ENCODE peak calls at places on chromosomes 7 and 10, in eight cellular contexts. One of them, this sample, is unnamed.

GRCh38 chr10:28920091-28920490 is 242.8 kb downstream of the BAMBI start:
- DNase-seq in adrenal gland: no peak
- DNase-seq in lung: no peak
- DNase-seq in fibroblast of the aortic adventitia: no peak
- DNase-seq in tibial artery: no peak
- DNase-seq in IMR-90: no peak
- DNase-seq in cardiac fibroblast: no peak
- DNase-seq in CD8-positive, alpha-beta T cell: no peak
- DNase-seq in this sample: no peak

GRCh38 chr7:4774804-4775280 is 581 bp upstream of the AP5Z1 start:
- DNase-seq in adrenal gland: peak; percentile 47
- DNase-seq in lung: peak; percentile 50
- DNase-seq in fibroblast of the aortic adventitia: peak; percentile 79
- DNase-seq in tibial artery: no peak
- DNase-seq in IMR-90: peak; percentile 75
- DNase-seq in cardiac fibroblast: peak; percentile 85
- DNase-seq in CD8-positive, alpha-beta T cell: no peak
- DNase-seq in this sample: peak; percentile 85

GRCh38 chr7:67937717-67938191 is 941.1 kb downstream of the TYW1 start:
- DNase-seq in adrenal gland: peak; percentile 60
- DNase-seq in lung: peak; percentile 38
- DNase-seq in fibroblast of the aortic adventitia: peak; percentile 59
- DNase-seq in tibial artery: no peak
- DNase-seq in IMR-90: peak; percentile 1
- DNase-seq in cardiac fibroblast: peak; percentile 38
- DNase-seq in CD8-positive, alpha-beta T cell: no peak
- DNase-seq in this sample: peak; percentile 27

GRCh38 chr10:20768849-20769248 is 128.3 kb downstream of the NEBL start:
- DNase-seq in adrenal gland: no peak
- DNase-seq in lung: no peak
- DNase-seq in fibroblast of the aortic adventitia: peak; percentile 11
- DNase-seq in tibial artery: no peak
- DNase-seq in IMR-90: no peak
- DNase-seq in cardiac fibroblast: peak; percentile 48
- DNase-seq in CD8-positive, alpha-beta T cell: no peak
- DNase-seq in this sample: peak; percentile 57

GRCh38 chr10:124091646-124092269 is 1.6 kb downstream of the CHST15 start:
- DNase-seq in adrenal gland: no peak
- DNase-seq in lung: peak; percentile 34
- DNase-seq in fibroblast of the aortic adventitia: no peak
- DNase-seq in tibial artery: peak; percentile 73
- DNase-seq in IMR-90: no peak
- DNase-seq in cardiac fibroblast: peak; percentile 2
- DNase-seq in CD8-positive, alpha-beta T cell: no peak
- DNase-seq in this sample: no peak

GRCh38 chr10:133365461-133366129 is 7.6 kb downstream of the ECHS1 start:
- DNase-seq in adrenal gland: no peak
- DNase-seq in lung: no peak
- DNase-seq in fibroblast of the aortic adventitia: no peak
- DNase-seq in tibial artery: no peak
- DNase-seq in IMR-90: no peak
- DNase-seq in cardiac fibroblast: no peak
- DNase-seq in CD8-positive, alpha-beta T cell: no peak
- DNase-seq in this sample: no peak

GRCh38 chr7:149824748-149825566 is 13.2 kb upstream of the ZNF862 start:
- DNase-seq in adrenal gland: no peak
- DNase-seq in lung: no peak
- DNase-seq in fibroblast of the aortic adventitia: no peak
- DNase-seq in tibial artery: no peak
- DNase-seq in IMR-90: no peak
- DNase-seq in cardiac fibroblast: no peak
- DNase-seq in CD8-positive, alpha-beta T cell: no peak
- DNase-seq in this sample: no peak

GRCh38 chr10:131035779-131036178 is 275.7 kb downstream of the TCERG1L start:
- DNase-seq in adrenal gland: no peak
- DNase-seq in lung: no peak
- DNase-seq in fibroblast of the aortic adventitia: no peak
- DNase-seq in tibial artery: no peak
- DNase-seq in IMR-90: no peak
- DNase-seq in cardiac fibroblast: no peak
- DNase-seq in CD8-positive, alpha-beta T cell: no peak
- DNase-seq in this sample: no peak

GRCh38 chr10:51960494-51960895 is 261.1 kb upstream of the CSTF2T start:
- DNase-seq in adrenal gland: no peak
- DNase-seq in lung: no peak
- DNase-seq in fibroblast of the aortic adventitia: peak; percentile 87
- DNase-seq in tibial artery: no peak
- DNase-seq in IMR-90: peak; percentile 76
- DNase-seq in cardiac fibroblast: peak; percentile 78
- DNase-seq in CD8-positive, alpha-beta T cell: no peak
- DNase-seq in this sample: peak; percentile 78

GRCh38 chr10:878333-878753 is 53.2 kb downstream of the LARP4B start:
- DNase-seq in adrenal gland: peak; percentile 34
- DNase-seq in lung: no peak
- DNase-seq in fibroblast of the aortic adventitia: peak; percentile 50
- DNase-seq in tibial artery: no peak
- DNase-seq in IMR-90: peak; percentile 52
- DNase-seq in cardiac fibroblast: no peak
- DNase-seq in CD8-positive, alpha-beta T cell: no peak
- DNase-seq in this sample: peak; percentile 56

GRCh38 chr10:120574986-120575385 is 118.0 kb downstream of the PLPP4 start:
- DNase-seq in adrenal gland: no peak
- DNase-seq in lung: no peak
- DNase-seq in fibroblast of the aortic adventitia: no peak
- DNase-seq in tibial artery: no peak
- DNase-seq in IMR-90: no peak
- DNase-seq in cardiac fibroblast: no peak
- DNase-seq in CD8-positive, alpha-beta T cell: no peak
- DNase-seq in this sample: no peak

GRCh38 chr7:135980665-135981180 is 3.6 kb upstream of the MTPN start:
- DNase-seq in adrenal gland: peak; percentile 65
- DNase-seq in lung: peak; percentile 29
- DNase-seq in fibroblast of the aortic adventitia: peak; percentile 60
- DNase-seq in tibial artery: no peak
- DNase-seq in IMR-90: peak; percentile 39
- DNase-seq in cardiac fibroblast: peak; percentile 61
- DNase-seq in CD8-positive, alpha-beta T cell: peak; percentile 25
- DNase-seq in this sample: peak; percentile 54

GRCh38 chr7:42489299-42489698 is 252.3 kb upstream of the GLI3 start:
- DNase-seq in adrenal gland: no peak
- DNase-seq in lung: no peak
- DNase-seq in fibroblast of the aortic adventitia: no peak
- DNase-seq in tibial artery: no peak
- DNase-seq in IMR-90: no peak
- DNase-seq in cardiac fibroblast: no peak
- DNase-seq in CD8-positive, alpha-beta T cell: no peak
- DNase-seq in this sample: no peak

GRCh38 chr10:132306951-132307751 is 599 bp downstream of the STK32C start:
- DNase-seq in adrenal gland: peak; percentile 51
- DNase-seq in lung: peak; percentile 66
- DNase-seq in fibroblast of the aortic adventitia: no peak
- DNase-seq in tibial artery: peak; percentile 73
- DNase-seq in IMR-90: no peak
- DNase-seq in cardiac fibroblast: no peak
- DNase-seq in CD8-positive, alpha-beta T cell: peak; percentile 15
- DNase-seq in this sample: no peak

GRCh38 chr7:27099224-27099838 is 3.2 kb downstream of the HOXA2 start:
- DNase-seq in adrenal gland: no peak
- DNase-seq in lung: no peak
- DNase-seq in fibroblast of the aortic adventitia: peak; percentile 61
- DNase-seq in tibial artery: no peak
- DNase-seq in IMR-90: peak; percentile 71
- DNase-seq in cardiac fibroblast: no peak
- DNase-seq in CD8-positive, alpha-beta T cell: no peak
- DNase-seq in this sample: no peak

GRCh38 chr7:158818325-158819213 is 10.7 kb downstream of the ESYT2 start:
- DNase-seq in adrenal gland: peak; percentile 98
- DNase-seq in lung: peak; percentile 89
- DNase-seq in fibroblast of the aortic adventitia: peak; percentile 93
- DNase-seq in tibial artery: peak; percentile 95
- DNase-seq in IMR-90: peak; percentile 96
- DNase-seq in cardiac fibroblast: peak; percentile 99
- DNase-seq in CD8-positive, alpha-beta T cell: peak; percentile 49
- DNase-seq in this sample: peak; percentile 98

GRCh38 chr10:86170255-86171153 is 196.1 kb downstream of the GRID1 start:
- DNase-seq in adrenal gland: no peak
- DNase-seq in lung: no peak
- DNase-seq in fibroblast of the aortic adventitia: no peak
- DNase-seq in tibial artery: peak; percentile 21
- DNase-seq in IMR-90: no peak
- DNase-seq in cardiac fibroblast: no peak
- DNase-seq in CD8-positive, alpha-beta T cell: no peak
- DNase-seq in this sample: no peak

GRCh38 chr7:21508538-21508937 is 34.3 kb upstream of the DNAH11 start:
- DNase-seq in adrenal gland: no peak
- DNase-seq in lung: no peak
- DNase-seq in fibroblast of the aortic adventitia: no peak
- DNase-seq in tibial artery: no peak
- DNase-seq in IMR-90: no peak
- DNase-seq in cardiac fibroblast: no peak
- DNase-seq in CD8-positive, alpha-beta T cell: no peak
- DNase-seq in this sample: no peak

GRCh38 chr10:80252296-80252887 is 37.1 kb downstream of the MAT1A start:
- DNase-seq in adrenal gland: no peak
- DNase-seq in lung: no peak
- DNase-seq in fibroblast of the aortic adventitia: no peak
- DNase-seq in tibial artery: no peak
- DNase-seq in IMR-90: no peak
- DNase-seq in cardiac fibroblast: no peak
- DNase-seq in CD8-positive, alpha-beta T cell: no peak
- DNase-seq in this sample: no peak

DNA sequence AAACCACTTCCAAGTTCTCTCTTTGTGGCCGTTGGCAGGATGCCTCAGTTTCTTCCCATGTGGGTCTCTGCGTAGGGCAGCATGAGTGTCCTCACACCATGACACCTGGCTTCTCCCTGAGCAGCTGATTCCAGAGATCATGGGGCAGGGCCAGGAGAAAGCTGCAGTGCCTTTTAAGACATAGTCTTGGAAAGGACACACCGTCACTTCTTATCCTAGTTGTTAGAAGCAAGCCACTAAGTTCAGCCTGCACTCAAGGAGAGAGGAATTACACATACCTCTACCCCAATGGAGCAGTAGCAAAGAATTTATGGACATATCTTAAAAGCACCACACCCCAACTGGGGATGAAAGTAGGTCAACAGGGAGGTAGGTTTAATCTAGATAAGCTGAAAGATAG is 16.4 kb downstream of the NODAL start:
- DNase-seq in adrenal gland: no peak
- DNase-seq in lung: no peak
- DNase-seq in fibroblast of the aortic adventitia: no peak
- DNase-seq in tibial artery: no peak
- DNase-seq in IMR-90: no peak
- DNase-seq in cardiac fibroblast: no peak
- DNase-seq in CD8-positive, alpha-beta T cell: no peak
- DNase-seq in this sample: no peak
- H3K4me3 ChIP-seq in adrenal gland: no peak overlapping the region
- H3K4me3 ChIP-seq in lung: no peak overlapping the region
- H3K4me3 ChIP-seq in fibroblast of the aortic adventitia: no peak overlapping the region
- H3K4me3 ChIP-seq in tibial artery: no peak overlapping the region
- H3K4me3 ChIP-seq in IMR-90: no peak overlapping the region
- H3K4me3 ChIP-seq in cardiac fibroblast: no peak overlapping the region
- H3K4me3 ChIP-seq in CD8-positive, alpha-beta T cell: no peak overlapping the region
- H3K4me3 ChIP-seq in this sample: no peak overlapping the region

GRCh38 chr10:25934673-25935139 is 677 bp downstream of the MYO3A start:
- DNase-seq in adrenal gland: no peak
- DNase-seq in lung: no peak
- DNase-seq in fibroblast of the aortic adventitia: no peak
- DNase-seq in tibial artery: no peak
- DNase-seq in IMR-90: no peak
- DNase-seq in cardiac fibroblast: no peak
- DNase-seq in CD8-positive, alpha-beta T cell: no peak
- DNase-seq in this sample: no peak
- TF ChIP-seq CTCF in adrenal gland: no peak
- TF ChIP-seq CTCF in lung: no peak
- TF ChIP-seq CTCF in fibroblast of the aortic adventitia: no peak
- TF ChIP-seq CTCF in tibial artery: peak; percentile 51
- TF ChIP-seq CTCF in IMR-90: no peak
- TF ChIP-seq CTCF in cardiac fibroblast: no peak
- TF ChIP-seq CTCF in CD8-positive, alpha-beta T cell: no peak
- TF ChIP-seq CTCF in this sample: no peak

GRCh38 chr7:95609277-95609971 is 13.1 kb upstream of the PDK4 start:
- DNase-seq in adrenal gland: peak; percentile 50
- DNase-seq in lung: peak; percentile 53
- DNase-seq in fibroblast of the aortic adventitia: peak; percentile 44
- DNase-seq in tibial artery: no peak
- DNase-seq in IMR-90: peak; percentile 29
- DNase-seq in cardiac fibroblast: peak; percentile 59
- DNase-seq in CD8-positive, alpha-beta T cell: no peak
- DNase-seq in this sample: peak; percentile 82
- H3K4me3 ChIP-seq in adrenal gland: no peak overlapping the region
- H3K4me3 ChIP-seq in lung: no peak overlapping the region
- H3K4me3 ChIP-seq in fibroblast of the aortic adventitia: no peak overlapping the region
- H3K4me3 ChIP-seq in tibial artery: no peak overlapping the region
- H3K4me3 ChIP-seq in IMR-90: no peak overlapping the region
- H3K4me3 ChIP-seq in cardiac fibroblast: no peak overlapping the region
- H3K4me3 ChIP-seq in CD8-positive, alpha-beta T cell: no peak overlapping the region
- H3K4me3 ChIP-seq in this sample: no peak overlapping the region

GRCh38 chr7:37201876-37202198 is 246.8 kb downstream of the ELMO1 start:
- DNase-seq in adrenal gland: no peak
- DNase-seq in lung: no peak
- DNase-seq in fibroblast of the aortic adventitia: no peak
- DNase-seq in tibial artery: no peak
- DNase-seq in IMR-90: no peak
- DNase-seq in cardiac fibroblast: no peak
- DNase-seq in CD8-positive, alpha-beta T cell: no peak
- DNase-seq in this sample: no peak
- TF ChIP-seq CTCF in adrenal gland: no peak
- TF ChIP-seq CTCF in lung: no peak
- TF ChIP-seq CTCF in fibroblast of the aortic adventitia: no peak
- TF ChIP-seq CTCF in tibial artery: no peak
- TF ChIP-seq CTCF in IMR-90: no peak
- TF ChIP-seq CTCF in cardiac fibroblast: no peak
- TF ChIP-seq CTCF in CD8-positive, alpha-beta T cell: peak; percentile 6
- TF ChIP-seq CTCF in this sample: no peak

DNA sequence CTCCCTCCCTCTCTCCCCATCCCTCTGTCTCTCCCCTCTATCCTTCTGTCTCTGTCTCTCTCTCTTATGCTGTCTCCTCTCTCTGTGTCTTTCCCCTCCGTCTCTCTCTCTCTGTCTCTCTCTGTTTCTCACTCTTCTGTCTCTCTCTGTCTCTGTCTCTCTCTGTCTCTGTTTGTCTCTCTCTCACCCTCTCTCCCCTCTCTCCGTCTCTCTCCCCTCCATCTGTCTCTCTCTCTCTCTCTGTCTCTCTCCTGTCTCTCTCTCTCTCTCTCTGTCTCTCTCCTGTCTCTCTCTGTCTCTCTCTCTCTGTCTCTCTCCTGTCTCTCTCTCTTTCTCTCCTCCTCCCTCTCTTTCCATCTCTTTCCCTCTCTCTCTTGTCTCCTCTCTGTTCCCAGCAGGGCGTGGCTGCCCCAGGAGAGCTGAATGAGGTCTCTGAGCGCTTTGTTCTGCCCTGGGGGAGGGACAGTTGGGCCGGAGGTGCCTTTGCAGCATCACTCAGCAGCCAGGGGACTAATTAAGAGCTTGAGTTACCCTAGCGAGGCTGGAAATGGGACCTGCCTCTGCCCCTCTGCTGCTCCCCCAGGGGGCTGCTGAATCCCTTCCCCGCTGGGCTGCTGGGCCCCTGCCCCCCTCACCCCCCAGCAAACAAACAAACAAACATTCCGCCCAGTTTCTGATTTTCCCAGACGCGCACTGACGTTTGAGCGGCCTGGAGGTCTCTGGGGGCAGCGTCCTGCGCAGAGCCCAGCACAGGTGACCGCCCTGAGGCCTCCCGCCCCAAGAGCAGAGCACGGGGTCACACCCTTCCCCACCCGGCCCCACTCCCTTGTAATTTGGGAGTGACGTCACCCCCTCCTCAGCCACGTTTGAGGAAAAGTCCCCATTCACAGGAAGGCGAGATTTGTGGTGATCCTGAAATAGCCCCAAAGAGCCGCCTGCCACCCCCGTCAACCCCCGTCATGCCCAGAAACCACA is 68.1 kb downstream of the PDGFA start:
- DNase-seq in adrenal gland: no peak
- DNase-seq in lung: no peak
- DNase-seq in fibroblast of the aortic adventitia: no peak
- DNase-seq in tibial artery: no peak
- DNase-seq in IMR-90: no peak
- DNase-seq in cardiac fibroblast: no peak
- DNase-seq in CD8-positive, alpha-beta T cell: no peak
- DNase-seq in this sample: no peak
- H3K4me3 ChIP-seq in adrenal gland: no peak overlapping the region
- H3K4me3 ChIP-seq in lung: no peak overlapping the region
- H3K4me3 ChIP-seq in fibroblast of the aortic adventitia: no peak overlapping the region
- H3K4me3 ChIP-seq in tibial artery: no peak overlapping the region
- H3K4me3 ChIP-seq in IMR-90: no peak overlapping the region
- H3K4me3 ChIP-seq in cardiac fibroblast: no peak overlapping the region
- H3K4me3 ChIP-seq in CD8-positive, alpha-beta T cell: no peak overlapping the region
- H3K4me3 ChIP-seq in this sample: no peak overlapping the region

This sample was measured in choroid plexus epithelial cell.